ENCODE peak calls at places on chromosomes 13 and 19, in ten cellular contexts. T is B cell; S is GF-D8; G is HS-27A; F is activated CD8-positive, alpha-beta memory T cell treated with anti-CD3 and anti-CD28 coated beads, Interleukin-2, amount 10 ng/mL, durations not matched to agents 7 days and 5 days; O is NCI-H2081; N is neural progenitor cell; M is GM20000; B is Karpas-422; D is psoas muscle. Y is an unnamed sample.

GRCh38 chr13:113902956-113903355 is 39.1 kb upstream of the GAS6 start:
- DNase-seq in T (no peak), S (no peak), G (no peak), F (no peak), O (no peak), N (no peak), M (no peak), B (no peak), D (no peak), Y (no peak)

GRCh38 chr19:42197375-42197817 is 20.1 kb downstream of the DEDD2 start:
- DNase-seq in T (no peak), S (peak), G (no peak), F (peak), O (no peak), N (no peak), M (no peak), B (no peak), D (no peak), Y (no peak)

GRCh38 chr19:18617562-18617961 is 4.9 kb downstream of the TMEM59L start:
- DNase-seq in T (no peak), S (no peak), G (no peak), F (no peak), O (no peak), N (no peak), M (no peak), B (no peak), D (no peak), Y (no peak)

GRCh38 chr19:10132848-10133350 is 13.2 kb upstream of the EIF3G start:
- DNase-seq in T (no peak), S (no peak), G (no peak), F (no peak), O (no peak), N (no peak), M (no peak), B (no peak), D (no peak), Y (no peak)

GRCh38 chr19:46862504-46862835 is 1.7 kb downstream of the ARHGAP35 start:
- DNase-seq in T (no peak), S (no peak), G (no peak), F (no peak), O (no peak), N (no peak), M (no peak), B (no peak), D (no peak), Y (no peak)

GRCh38 chr19:51511353-51511752 is 9.8 kb upstream of the SIGLEC12 start:
- DNase-seq in T (peak), S (no peak), G (peak), F (no peak), O (no peak), N (peak), M (peak), B (peak), D (no peak), Y (no peak)

GRCh38 chr19:3292958-3293529 is 68.6 kb downstream of the CELF5 start:
- DNase-seq in T (no peak), S (no peak), G (no peak), F (no peak), O (no peak), N (no peak), M (no peak), B (no peak), D (no peak), Y (no peak)

GRCh38 chr13:67223024-67223423 is 7.1 kb downstream of the PCDH9 start:
- DNase-seq in T (no peak), S (no peak), G (no peak), F (no peak), O (no peak), N (no peak), M (no peak), B (no peak), D (no peak), Y (no peak)

GRCh38 chr19:29665215-29665825 is at the start of gene PLEKHF1:
- DNase-seq in T (peak), S (peak), G (no peak), F (peak), O (peak), N (peak), M (peak), B (peak), D (peak), Y (peak)

GRCh38 chr13:109256866-109257760 is 529.3 kb downstream of the IRS2 start:
- DNase-seq in T (no peak), S (no peak), G (peak), F (no peak), O (no peak), N (no peak), M (no peak), B (no peak), D (no peak), Y (no peak)

GRCh38 chr19:33248954-33249613 is 23.4 kb upstream of the SLC7A10 start:
- DNase-seq in T (no peak), S (peak), G (no peak), F (no peak), O (no peak), N (no peak), M (no peak), B (no peak), D (peak), Y (no peak)

GRCh38 chr19:12913871-12914690 is 5.0 kb downstream of the SYCE2 start:
- DNase-seq in T (peak), S (peak), G (no peak), F (peak), O (peak), N (peak), M (peak), B (no peak), D (no peak), Y (peak)

GRCh38 chr13:51625555-51626345 is 41.5 kb downstream of the WDFY2 start:
- DNase-seq in T (no peak), S (no peak), G (no peak), F (no peak), O (no peak), N (no peak), M (no peak), B (no peak), D (no peak), Y (no peak)

GRCh38 chr13:89749888-89750287 is 1597.6 kb upstream of the MIR17HG start:
- DNase-seq in T (no peak), S (no peak), G (no peak), F (no peak), O (no peak), N (no peak), M (no peak), B (no peak), D (no peak), Y (no peak)

GRCh38 chr19:46722004-46722380 is 5.1 kb upstream of the PRKD2 start:
- DNase-seq in T (no peak), S (no peak), G (no peak), F (no peak), O (no peak), N (no peak), M (no peak), B (no peak), D (no peak), Y (no peak)

Y was measured in retina.